ENCODE peak calls at places on chromosomes 12 and 14, in four cellular contexts. H is H9, B is psoas muscle, J is MM.1S. N is an unnamed sample. For H3K4me1, the result is how much of the 10 kb centered on the place peaks cover.

GRCh38 chr14:31106768-31107167 is 80.6 kb upstream of the STRN3 start:
- DNase-seq in H (no peak), B (no peak), J (no peak), N (no peak)

GRCh38 chr12:2540535-2540941 is 254.2 kb upstream of the FKBP4 start:
- DNase-seq in H (no peak), B (no peak), J (no peak), N (peak)

GRCh38 chr14:59904184-59904583 is 15.8 kb upstream of the LRRC9 start:
- DNase-seq in H (no peak), B (no peak), J (no peak), N (no peak)

GRCh38 chr12:131500564-131500963 is 210.3 kb upstream of the SFSWAP start:
- DNase-seq in H (peak), B (no peak), J (no peak), N (no peak)

GRCh38 chr12:30968211-30968610 is 41.7 kb downstream of the TSPAN11 start:
- DNase-seq in H (no peak), B (no peak), J (no peak), N (no peak)

GRCh38 chr12:14199455-14200199 is 165.9 kb upstream of the ATF7IP start:
- DNase-seq in H (no peak), B (no peak), J (no peak), N (no peak)

GRCh38 chr12:3041558-3042164 is 35.5 kb upstream of the TSPAN9 start:
- DNase-seq in H (peak), B (peak), J (peak), N (peak)

GRCh38 chr14:100246136-100246535 is 7.2 kb downstream of the YY1 start:
- DNase-seq in H (no peak), B (no peak), J (no peak), N (no peak)

GRCh38 chr12:51244269-51244668 is 5.6 kb downstream of the DAZAP2 start:
- DNase-seq in H (no peak), B (no peak), J (no peak), N (no peak)

GRCh38 chr14:77302926-77303325 is 17.8 kb downstream of the POMT2 start:
- DNase-seq in H (no peak), B (no peak), J (no peak), N (no peak)

GRCh38 chr14:105388976-105389375 is 9.4 kb upstream of the TEX22 start:
- DNase-seq in H (no peak), B (no peak), J (no peak), N (no peak)

GRCh38 chr12:61854902-61855301 is 405.3 kb upstream of the USP15 start:
- DNase-seq in H (no peak), B (no peak), J (no peak), N (no peak)

GRCh38 chr12:96036765-96037455 is 1.5 kb upstream of the LTA4H start:
- DNase-seq in H (no peak), B (no peak), J (no peak), N (no peak)

GRCh38 chr14:32588448-32589320 is 259.6 kb downstream of the AKAP6 start:
- DNase-seq in H (peak), B (no peak), J (peak), N (no peak)

GRCh38 chr12:124463341-124463861 is 104.0 kb downstream of the NCOR2 start:
- DNase-seq in H (no peak), B (no peak), J (no peak), N (no peak)

GRCh38 chr14:67541448-67542387 is 8.6 kb downstream of the PLEKHH1 start:
- DNase-seq in H (peak), B (no peak), J (no peak), N (no peak)

GRCh38 chr12:68317047-68317667 is 15.0 kb downstream of the MDM1 start:
- DNase-seq in H (no peak), B (no peak), J (peak), N (peak)

GRCh38 chr12:71804505-71804904 is 35.1 kb upstream of the TBC1D15 start:
- DNase-seq in H (peak), B (no peak), J (no peak), N (no peak)

GRCh38 chr14:103624860-103625259 is 4.2 kb upstream of the KLC1 start:
- DNase-seq in H (peak), B (peak), J (no peak), N (peak)

GRCh38 chr12:117240356-117240755 is 50.1 kb upstream of the FBXO21 start:
- DNase-seq in H (no peak), B (no peak), J (no peak), N (no peak)

GRCh38 chr12:15883536-15883935 is 1.3 kb downstream of the STRAP start:
- DNase-seq in H (no peak), B (no peak), J (no peak), N (no peak)

GRCh38 chr12:47946413-47947107 is 16.8 kb upstream of the TMEM106C start:
- DNase-seq in H (no peak), B (no peak), J (no peak), N (no peak)

GRCh38 chr12:43965899-43966298 is 130.0 kb downstream of the TMEM117 start:
- DNase-seq in H (no peak), B (no peak), J (no peak), N (no peak)

GRCh38 chr12:88153959-88154358 is 11.9 kb downstream of the TMTC3 start:
- DNase-seq in H (no peak), B (no peak), J (peak), N (no peak)

GRCh38 chr14:54784657-54785056 is 118.0 kb downstream of the GCH1 start:
- DNase-seq in H (no peak), B (peak), J (no peak), N (no peak)

GRCh38 chr12:52929538-52929937 is 19.4 kb upstream of the KRT18 start:
- DNase-seq in H (no peak), B (no peak), J (no peak), N (no peak)

GRCh38 chr12:63944586-63945228 is 100.2 kb downstream of the SRGAP1 start:
- DNase-seq in H (no peak), B (no peak), J (no peak), N (no peak)

DNA sequence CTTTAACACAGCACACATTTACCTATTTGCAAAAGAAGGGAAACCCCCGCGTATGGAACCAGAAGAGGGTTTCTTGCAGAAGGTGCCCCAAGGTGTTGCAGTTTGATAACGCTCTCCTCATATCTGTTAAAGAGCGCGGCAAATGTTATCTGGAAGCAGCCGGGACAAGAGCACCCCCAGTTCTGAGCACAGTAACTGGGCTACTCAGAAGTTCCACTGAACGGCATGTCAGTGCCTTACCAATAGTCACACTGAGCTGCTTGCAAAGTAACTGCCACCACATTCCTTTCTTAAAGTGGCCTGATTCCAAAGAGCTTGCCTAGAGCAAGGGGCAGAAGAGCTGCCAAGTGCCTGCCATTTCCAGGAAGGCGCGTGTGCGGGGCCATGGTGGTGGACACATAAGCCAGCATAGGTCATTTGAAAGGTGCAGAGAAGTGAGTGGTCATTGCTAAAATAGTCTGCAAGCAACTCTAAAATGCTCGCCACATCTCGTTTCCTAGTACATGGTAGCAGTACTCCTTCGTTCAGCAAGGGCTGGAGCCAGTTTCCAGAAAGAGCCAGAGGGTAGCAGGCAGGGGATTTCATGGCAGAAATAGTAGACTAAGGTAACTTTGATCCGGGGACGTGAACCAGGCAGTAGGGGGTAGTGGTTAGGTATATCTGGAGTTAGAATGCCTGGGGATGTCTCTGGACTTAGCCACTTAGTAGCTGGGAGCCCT is 37.8 kb downstream of the SPTB start:
- DNase-seq in H (no peak), B (peak), J (no peak), N (no peak)
- H3K4me1 ChIP-seq in H (under half), B (half or more), J (under half), N (under half)

GRCh38 chr14:91376547-91377477 is 40.8 kb downstream of the CCDC88C start:
- DNase-seq in H (no peak), B (no peak), J (peak), N (no peak)
- TF ChIP-seq CTCF in H (no peak), B (no peak), J (no peak), N (no peak)

GRCh38 chr12:11758838-11759509 is 109.5 kb downstream of the ETV6 start:
- DNase-seq in H (no peak), B (no peak), J (peak), N (no peak)
- H3K27ac ChIP-seq in H (no peak), B (peak), J (peak), N (peak)

GRCh38 chr12:54585243-54585642 is 3.2 kb downstream of the PPP1R1A start:
- DNase-seq in H (no peak), B (no peak), J (no peak), N (no peak)
- H3K4me1 ChIP-seq in H (under half), B (under half), J (under half), N (under half)

GRCh38 chr14:49926803-49927202 is 33.9 kb downstream of the ARF6 start:
- DNase-seq in H (no peak), B (no peak), J (no peak), N (no peak)
- TF ChIP-seq CTCF in H (no peak), B (no peak), J (no peak), N (no peak)

GRCh38 chr12:26939192-26939832 is 1.0 kb downstream of the FGFR1OP2 start:
- DNase-seq in H (no peak), B (no peak), J (peak), N (no peak)

GRCh38 chr12:26939953-26940352 is 1.7 kb downstream of the FGFR1OP2 start:
- DNase-seq in H (no peak), B (no peak), J (peak), N (no peak)

GRCh38 chr12:26940820-26941219 is 2.5 kb downstream of the FGFR1OP2 start:
- DNase-seq in H (no peak), B (no peak), J (peak), N (no peak)

GRCh38 chr12:26938660-26939185 is 453 bp downstream of the FGFR1OP2 start:
- DNase-seq in H (no peak), B (no peak), J (peak), N (no peak)

DNA sequence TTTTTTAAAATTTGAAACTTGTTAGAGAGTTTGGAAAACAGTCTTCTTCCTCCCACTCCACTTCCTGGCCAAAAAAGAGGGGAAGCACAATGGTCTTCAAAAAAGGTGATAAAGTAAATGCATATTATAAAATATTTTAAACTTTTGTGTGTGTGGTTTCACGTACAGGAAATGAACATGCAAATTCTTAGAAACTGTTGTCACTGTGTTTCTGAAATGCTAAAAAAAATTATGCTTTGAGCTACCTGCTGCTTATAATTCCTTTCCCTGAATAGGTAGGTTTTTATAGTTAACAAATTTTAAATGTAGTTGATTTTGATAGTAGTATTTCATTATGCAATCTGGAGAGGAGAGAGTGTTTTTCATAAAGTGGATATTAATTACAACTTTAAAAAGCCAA is 3.0 kb downstream of the FGFR1OP2 start:
- DNase-seq in H (no peak), B (no peak), J (peak), N (no peak)
- H3K27ac ChIP-seq in H (no peak), B (no peak), J (peak), N (peak)

GRCh38 chr12:104249898-104250297 is 34.3 kb downstream of the TXNRD1 start:
- DNase-seq in H (no peak), B (no peak), J (no peak), N (no peak)
- H3K4me1 ChIP-seq in H (under half), B (under half), J (under half), N (under half)

N was measured in uterus.